ENCODE peak calls at places on chromosomes 2 and 18, in six cellular contexts. W, G, N, S, A and L are unnamed samples. For H3K9me3 and H3K27me3, the result is how much of the 10 kb centered on the place peaks cover.

GRCh38 chr18:5424903-5425302 is 118.9 kb downstream of the EPB41L3 start:
- DNase-seq in W (peak), G (no peak), N (no peak), S (no peak), A (peak), L (no peak)

GRCh38 chr2:52934354-52934898 is 833.2 kb upstream of the CHAC2 start:
- DNase-seq in W (peak), G (no peak), N (peak), S (peak), A (no peak), L (no peak)

GRCh38 chr18:76494181-76494540 is 881 bp downstream of the ZNF516 start:
- DNase-seq in W (peak), G (no peak), N (peak), S (no peak), A (no peak), L (peak)

GRCh38 chr2:205800257-205800656 is 118.0 kb downstream of the NRP2 start:
- DNase-seq in W (peak), G (no peak), N (no peak), S (no peak), A (no peak), L (no peak)

GRCh38 chr2:26581991-26582842 is 58.9 kb downstream of the CIB4 start:
- DNase-seq in W (no peak), G (no peak), N (no peak), S (no peak), A (no peak), L (no peak)

GRCh38 chr2:226184540-226184939 is 615.1 kb downstream of the IRS1 start:
- DNase-seq in W (no peak), G (no peak), N (no peak), S (no peak), A (no peak), L (no peak)

GRCh38 chr18:11251229-11251890 is 102.0 kb upstream of the PIEZO2 start:
- DNase-seq in W (peak), G (no peak), N (no peak), S (no peak), A (no peak), L (no peak)

GRCh38 chr2:15200581-15200980 is 360.6 kb downstream of the NBAS start:
- DNase-seq in W (no peak), G (no peak), N (no peak), S (no peak), A (no peak), L (no peak)

GRCh38 chr2:53450885-53451284 is 316.7 kb upstream of the CHAC2 start:
- DNase-seq in W (no peak), G (no peak), N (no peak), S (no peak), A (no peak), L (peak)

GRCh38 chr2:64753384-64753783 is 99.7 kb upstream of the SERTAD2 start:
- DNase-seq in W (no peak), G (no peak), N (no peak), S (no peak), A (no peak), L (no peak)

GRCh38 chr2:211709394-211709793 is 829.2 kb downstream of the ERBB4 start:
- DNase-seq in W (no peak), G (no peak), N (no peak), S (no peak), A (no peak), L (no peak)
- H3K9me3 ChIP-seq in W (under half), G (under half), N (under half), S (under half), A (under half), L (under half)

DNA sequence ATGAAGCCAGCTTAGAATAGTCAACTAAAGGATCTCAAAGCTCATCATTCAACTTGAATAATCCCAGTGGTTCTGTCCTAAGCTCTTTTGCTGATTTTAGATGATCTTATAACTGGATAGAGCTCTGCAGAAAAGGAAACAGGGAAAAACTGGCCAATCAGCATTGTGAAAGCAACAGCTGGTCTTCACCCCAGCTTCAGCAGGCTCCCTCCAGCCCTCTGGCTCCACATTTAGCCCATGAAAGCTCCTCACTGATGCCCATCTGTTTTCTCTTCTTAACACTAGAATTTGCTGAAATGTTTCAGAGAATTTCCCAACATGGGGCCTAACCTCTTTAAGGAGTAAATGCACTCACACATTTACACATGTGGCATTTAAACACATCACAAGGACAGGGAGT is 223.3 kb downstream of the CNTNAP5 start:
- DNase-seq in W (no peak), G (no peak), N (no peak), S (no peak), A (no peak), L (no peak)
- H3K27me3 ChIP-seq in W (under half), G (under half), N (under half), S (under half), A (under half), L (under half)

GRCh38 chr2:209376686-209377085 is 47.2 kb upstream of the MAP2 start:
- DNase-seq in W (no peak), G (no peak), N (no peak), S (no peak), A (no peak), L (no peak)
- H3K9me3 ChIP-seq in W (under half), G (under half), N (under half), S (under half), A (under half), L (under half)

DNA sequence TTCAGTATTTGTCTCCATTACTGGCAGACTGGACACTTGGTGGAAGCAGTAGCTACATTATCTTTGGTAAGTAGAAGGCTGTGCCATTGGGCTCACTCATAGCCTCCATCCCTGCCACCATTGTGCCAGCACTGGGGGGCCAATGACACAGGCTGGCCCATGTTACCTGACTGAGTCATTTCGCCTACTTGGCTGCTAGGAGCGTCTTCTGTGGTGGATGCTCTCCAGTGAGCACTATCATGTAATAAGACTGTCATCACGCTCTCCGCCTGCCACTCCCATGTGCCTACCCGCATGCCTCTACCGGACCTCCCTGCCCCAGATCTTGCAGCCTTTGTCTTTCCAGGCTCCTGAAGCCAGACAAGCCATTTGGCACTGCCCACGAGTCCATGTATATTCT is 56.2 kb downstream of the LONRF2 start:
- DNase-seq in W (no peak), G (no peak), N (no peak), S (no peak), A (no peak), L (no peak)
- H3K27me3 ChIP-seq in W (under half), G (under half), N (under half), S (under half), A (under half), L (under half)

GRCh38 chr2:101717041-101717817 is 19.7 kb downstream of the MAP4K4 start:
- DNase-seq in W (no peak), G (no peak), N (no peak), S (no peak), A (peak), L (peak)
- H3K9me3 ChIP-seq in W (under half), G (under half), N (under half), S (under half), A (under half), L (under half)

DNA sequence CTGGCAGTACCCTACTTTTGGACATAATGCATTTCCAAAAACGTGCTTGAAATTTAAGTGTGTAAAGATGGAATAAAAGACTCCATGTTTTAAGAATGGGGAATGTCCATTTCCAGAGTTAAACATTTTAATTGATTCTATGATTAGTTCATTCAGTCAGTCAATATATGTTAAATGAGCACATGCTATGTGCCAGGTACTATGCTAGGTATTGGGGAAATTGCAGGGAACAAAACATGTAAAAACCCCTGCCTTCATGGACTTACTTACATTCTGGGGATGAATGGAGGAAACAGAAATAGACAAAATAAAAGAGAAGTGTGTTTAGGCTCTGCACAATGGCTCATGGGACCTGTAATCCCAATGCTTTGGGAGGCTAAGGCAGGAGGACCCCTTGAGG is 288.6 kb downstream of the MTX2 start:
- DNase-seq in W (no peak), G (no peak), N (no peak), S (no peak), A (no peak), L (no peak)
- H3K27me3 ChIP-seq in W (under half), G (under half), N (under half), S (under half), A (under half), L (under half)

GRCh38 chr2:30663321-30663720 is 143.9 kb downstream of the CAPN13 start:
- DNase-seq in W (no peak), G (no peak), N (no peak), S (no peak), A (no peak), L (no peak)

GRCh38 chr2:30664761-30665358 is 142.4 kb downstream of the CAPN13 start:
- DNase-seq in W (peak), G (no peak), N (no peak), S (no peak), A (no peak), L (no peak)

GRCh38 chr2:30663806-30664205 is 143.4 kb downstream of the CAPN13 start:
- DNase-seq in W (no peak), G (no peak), N (no peak), S (no peak), A (no peak), L (no peak)

GRCh38 chr2:30665761-30666306 is 141.4 kb downstream of the CAPN13 start:
- DNase-seq in W (no peak), G (no peak), N (no peak), S (no peak), A (no peak), L (no peak)

DNA sequence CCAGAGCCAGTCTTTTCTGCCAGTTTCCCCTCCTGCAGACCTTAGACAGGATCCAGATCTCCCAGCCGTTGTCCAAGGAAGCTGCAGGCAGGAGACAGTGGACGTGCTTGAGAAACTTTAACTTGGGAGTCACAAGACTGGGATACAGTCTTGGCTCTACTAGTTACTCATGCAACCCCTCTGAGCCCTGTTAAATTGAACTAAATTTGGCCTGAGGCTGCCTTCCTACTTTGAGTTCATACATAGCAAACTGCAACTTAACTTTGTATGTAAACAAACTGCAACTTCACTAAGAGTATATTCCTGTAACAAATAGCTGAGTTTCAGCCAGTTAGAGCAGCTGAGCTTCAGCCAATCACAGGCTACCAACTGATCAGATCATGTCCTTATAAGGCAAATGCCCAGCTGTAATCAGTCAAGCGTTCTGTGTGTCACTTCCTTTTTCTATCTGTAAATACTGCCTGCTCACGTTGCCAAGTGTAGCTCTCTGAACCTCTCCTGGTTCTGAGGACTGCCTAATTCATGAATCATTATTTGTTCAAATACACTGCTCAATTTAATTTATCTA is 140.9 kb downstream of the CAPN13 start:
- DNase-seq in W (peak), G (no peak), N (no peak), S (peak), A (no peak), L (no peak)
- H3K9me3 ChIP-seq in W (under half), G (under half), N (under half), S (under half), A (under half), L (under half)

GRCh38 chr2:219508933-219509779 is 5.1 kb upstream of the ASIC4 start:
- DNase-seq in W (no peak), G (no peak), N (no peak), S (no peak), A (no peak), L (no peak)

GRCh38 chr2:219508444-219508734 is 5.9 kb upstream of the ASIC4 start:
- DNase-seq in W (no peak), G (no peak), N (no peak), S (no peak), A (no peak), L (no peak)

GRCh38 chr2:219510512-219511135 is 3.7 kb upstream of the ASIC4 start:
- DNase-seq in W (no peak), G (no peak), N (no peak), S (no peak), A (no peak), L (no peak)

GRCh38 chr2:219511547-219512325 is 2.5 kb upstream of the ASIC4 start:
- DNase-seq in W (no peak), G (no peak), N (no peak), S (no peak), A (no peak), L (no peak)

DNA sequence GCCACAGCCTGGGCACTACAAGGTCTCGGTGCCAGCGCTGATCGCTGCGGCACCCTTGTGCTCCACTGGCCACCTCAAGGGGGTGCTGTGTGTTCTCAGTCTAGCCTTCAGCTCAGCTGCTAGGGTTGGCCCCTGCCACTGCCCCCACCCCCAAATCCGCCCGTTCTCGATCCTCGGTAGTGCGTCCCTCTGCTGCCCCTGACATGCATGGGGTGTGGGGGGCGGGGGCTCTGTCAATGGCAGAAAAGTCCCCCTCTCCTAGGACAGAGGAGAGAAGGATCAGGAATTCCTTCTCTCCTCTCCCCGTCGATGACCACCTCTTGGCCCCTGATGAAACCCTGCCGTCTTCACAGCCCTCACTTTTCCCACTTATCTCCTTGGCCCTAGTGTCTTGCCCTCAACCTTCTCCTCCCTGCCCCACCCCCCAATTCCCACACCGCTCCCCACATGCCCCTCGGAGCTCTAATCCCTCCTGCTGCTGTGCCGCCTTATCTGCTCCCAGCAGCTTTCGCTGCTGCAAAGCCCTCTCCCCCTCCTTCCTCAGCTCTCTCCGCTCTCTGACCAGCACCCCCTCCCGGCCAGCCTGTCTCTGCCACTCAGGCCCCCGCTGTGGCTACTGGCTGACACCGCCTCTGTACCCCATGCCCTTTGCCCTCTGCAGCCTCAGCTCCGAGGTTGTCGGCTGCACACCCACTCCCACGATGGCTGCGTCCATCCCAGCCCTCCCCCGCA is 4.3 kb upstream of the ASIC4 start:
- DNase-seq in W (peak), G (no peak), N (peak), S (no peak), A (peak), L (peak)
- H3K27me3 ChIP-seq in W (under half), G (under half), N (under half), S (under half), A (under half), L (half or more)

GRCh38 chr2:89820248-89820647 is 1128.8 kb downstream of the RPIA start:
- DNase-seq in W (no peak), G (no peak), N (no peak), S (no peak), A (no peak), L (no peak)
- H3K9me3 ChIP-seq in W (under half), G (under half), N (under half), S (under half), A (under half), L (under half)

GRCh38 chr2:190050001-190050400 is 12.5 kb downstream of the MSTN start:
- DNase-seq in W (peak), G (no peak), N (no peak), S (no peak), A (no peak), L (no peak)

GRCh38 chr2:190051223-190051622 is 11.3 kb downstream of the MSTN start:
- DNase-seq in W (no peak), G (no peak), N (no peak), S (no peak), A (no peak), L (no peak)

GRCh38 chr2:190052307-190052706 is 10.2 kb downstream of the MSTN start:
- DNase-seq in W (no peak), G (no peak), N (no peak), S (no peak), A (no peak), L (no peak)

DNA sequence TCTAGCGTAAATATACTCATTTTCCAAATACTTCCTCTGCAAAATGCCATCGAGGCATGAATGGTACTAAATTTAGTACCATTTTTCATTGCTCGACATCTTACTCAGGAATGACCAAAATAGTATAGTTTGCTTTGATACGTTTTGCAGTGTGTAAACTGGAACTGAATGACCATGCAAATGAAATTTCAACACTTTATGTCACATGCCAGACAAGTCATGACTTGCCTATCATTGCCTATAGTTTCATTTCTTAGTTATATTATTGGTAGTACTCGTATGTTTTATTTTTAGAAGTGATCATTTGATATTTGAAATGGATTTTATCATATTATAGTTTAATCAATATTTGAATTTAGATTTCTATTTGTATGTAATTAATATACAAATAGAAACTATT is 9.1 kb downstream of the MSTN start:
- DNase-seq in W (no peak), G (no peak), N (no peak), S (no peak), A (no peak), L (no peak)
- H3K27me3 ChIP-seq in W (under half), G (under half), N (under half), S (under half), A (under half), L (under half)